ENCODE peak calls at places on chromosomes 5 and 9, in eight cellular contexts. F is brain microvascular endothelial cell, W is heart right ventricle, Y is GM12865, S is lower leg skin, H is transverse colon, K is colonic mucosa, T is stomach. I is an unnamed sample.

GRCh38 chr9:20511680-20512079 is 110.6 kb downstream of the MLLT3 start:
- DNase-seq in H (no peak), T (no peak), S (no peak), Y (no peak), W (no peak), K (no peak), F (peak), I (no peak)

GRCh38 chr9:5854032-5854792 is 21.3 kb upstream of the ERMP1 start:
- DNase-seq in T (no peak), K (no peak), H (no peak), F (no peak), S (no peak), Y (no peak), W (no peak), I (no peak)

GRCh38 chr5:71014186-71014585 is 11.0 kb downstream of the NAIP start:
- DNase-seq in H (no peak), Y (no peak), W (no peak), S (no peak), K (no peak), F (no peak), T (no peak), I (no peak)

GRCh38 chr9:111096051-111096450 is 57.8 kb upstream of the LPAR1 start:
- DNase-seq in Y (no peak), H (no peak), K (no peak), W (no peak), F (no peak), T (no peak), S (no peak), I (no peak)

GRCh38 chr9:76859860-76860259 is 46.1 kb downstream of the PRUNE2 start:
- DNase-seq in K (no peak), S (no peak), W (no peak), F (no peak), Y (no peak), H (no peak), T (no peak), I (no peak)

GRCh38 chr5:110054240-110054639 is 364.5 kb downstream of the MAN2A1 start:
- DNase-seq in W (peak), H (peak), F (peak), Y (peak), S (peak), K (peak), T (peak), I (peak)

GRCh38 chr5:53942724-53943123 is 367.6 kb downstream of the ARL15 start:
- DNase-seq in T (no peak), Y (no peak), W (peak), K (no peak), F (peak), H (no peak), S (no peak), I (no peak)

GRCh38 chr9:114314881-114315722 is 7.8 kb upstream of the ORM1 start:
- DNase-seq in W (no peak), F (no peak), T (peak), Y (no peak), H (no peak), S (no peak), K (peak), I (no peak)

GRCh38 chr5:172412724-172413260 is 41.5 kb downstream of the SH3PXD2B start:
- DNase-seq in H (peak), F (peak), S (peak), W (peak), Y (no peak), T (peak), K (peak), I (no peak)

GRCh38 chr5:138712791-138713190 is 40.4 kb upstream of the CTNNA1 start:
- DNase-seq in Y (no peak), W (no peak), S (no peak), K (no peak), T (no peak), H (no peak), F (no peak), I (no peak)

GRCh38 chr5:53479656-53480473 is 564 bp upstream of the FST start:
- DNase-seq in W (peak), T (peak), S (peak), Y (peak), F (peak), K (peak), H (peak), I (no peak)

GRCh38 chr5:177495243-177496060 is 2.0 kb downstream of the PDLIM7 start:
- DNase-seq in K (peak), S (no peak), W (peak), H (peak), T (peak), Y (peak), F (peak), I (no peak)

GRCh38 chr9:108668191-108668940 is 187.4 kb downstream of the ACTL7B start:
- DNase-seq in Y (no peak), T (no peak), F (no peak), S (no peak), W (no peak), K (no peak), H (no peak), I (no peak)

GRCh38 chr5:151602806-151603205 is 11.7 kb upstream of the FAT2 start:
- DNase-seq in H (no peak), S (no peak), Y (no peak), F (no peak), W (no peak), T (no peak), K (no peak), I (no peak)

GRCh38 chr5:176543428-176544182 is 5.5 kb upstream of the CDHR2 start:
- DNase-seq in K (peak), W (peak), H (peak), F (no peak), S (peak), Y (peak), T (peak), I (no peak)

GRCh38 chr5:93385665-93386064 is 195.4 kb downstream of the NR2F1-AS1 start:
- DNase-seq in T (no peak), K (no peak), S (no peak), H (no peak), W (no peak), F (no peak), Y (no peak), I (no peak)

GRCh38 chr5:119537704-119538103 is 85.4 kb downstream of the HSD17B4 start:
- DNase-seq in H (no peak), K (no peak), F (peak), S (no peak), T (peak), Y (peak), W (no peak), I (peak)

GRCh38 chr5:111401906-111402305 is 110.4 kb downstream of the STARD4 start:
- DNase-seq in K (no peak), F (no peak), H (no peak), W (no peak), T (no peak), S (no peak), Y (no peak), I (no peak)

GRCh38 chr5:78644741-78645300 is 3.8 kb downstream of the LHFPL2 start:
- DNase-seq in H (no peak), W (no peak), F (peak), K (no peak), Y (no peak), T (no peak), S (no peak), I (no peak)

GRCh38 chr9:20319641-20320337 is 302.5 kb downstream of the MLLT3 start:
- DNase-seq in T (no peak), H (no peak), W (no peak), F (no peak), K (no peak), Y (no peak), S (no peak), I (no peak)

GRCh38 chr5:140633081-140633471 is at the start of gene CD14:
- DNase-seq in T (peak), W (peak), H (peak), Y (no peak), F (peak), S (peak), K (peak), I (no peak)
- H3K4me3 ChIP-seq in T (peak), W (peak), H (peak), Y (peak), F (peak), S (peak), K (peak), I (peak)

GRCh38 chr9:68685770-68686169 is 19.3 kb upstream of the PIP5K1B start:
- DNase-seq in F (no peak), H (peak), T (peak), S (no peak), K (peak), Y (peak), W (no peak), I (peak)
- TF ChIP-seq CTCF in F (no peak), H (peak), T (no peak), S (no peak), K (peak), Y (peak), W (peak), I (peak)

DNA sequence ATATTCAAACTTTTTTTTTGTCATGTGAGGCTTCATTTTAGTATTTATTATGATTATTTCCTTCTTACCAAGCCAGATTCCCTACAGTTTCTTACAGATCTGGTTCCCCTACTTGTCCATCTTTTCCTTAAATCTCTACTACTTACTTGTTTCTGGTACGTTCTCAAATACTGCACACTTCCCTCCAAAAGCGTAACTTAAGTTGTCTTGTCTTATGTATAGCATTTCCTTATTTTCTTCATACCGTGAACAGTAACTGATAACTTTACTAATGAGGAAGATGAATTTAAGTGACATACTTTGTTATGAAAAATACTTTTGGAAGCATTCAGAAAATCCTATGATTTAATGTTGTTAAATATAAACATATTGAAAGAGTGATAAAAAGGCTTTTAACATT is 67.3 kb downstream of the PARP8 start:
- DNase-seq in S (no peak), W (no peak), Y (no peak), F (no peak), K (no peak), H (no peak), T (no peak), I (no peak)
- H3K4me3 ChIP-seq in S (no peak), W (no peak), Y (no peak), F (no peak), K (no peak), H (no peak), T (no peak), I (no peak)

GRCh38 chr5:130138406-130139060 is 234.3 kb downstream of the CHSY3 start:
- DNase-seq in W (no peak), Y (no peak), T (no peak), S (no peak), F (peak), K (no peak), H (no peak), I (no peak)

GRCh38 chr5:130136300-130136699 is 232.0 kb downstream of the CHSY3 start:
- DNase-seq in T (no peak), W (no peak), Y (no peak), K (no peak), H (no peak), S (peak), F (no peak), I (no peak)

DNA sequence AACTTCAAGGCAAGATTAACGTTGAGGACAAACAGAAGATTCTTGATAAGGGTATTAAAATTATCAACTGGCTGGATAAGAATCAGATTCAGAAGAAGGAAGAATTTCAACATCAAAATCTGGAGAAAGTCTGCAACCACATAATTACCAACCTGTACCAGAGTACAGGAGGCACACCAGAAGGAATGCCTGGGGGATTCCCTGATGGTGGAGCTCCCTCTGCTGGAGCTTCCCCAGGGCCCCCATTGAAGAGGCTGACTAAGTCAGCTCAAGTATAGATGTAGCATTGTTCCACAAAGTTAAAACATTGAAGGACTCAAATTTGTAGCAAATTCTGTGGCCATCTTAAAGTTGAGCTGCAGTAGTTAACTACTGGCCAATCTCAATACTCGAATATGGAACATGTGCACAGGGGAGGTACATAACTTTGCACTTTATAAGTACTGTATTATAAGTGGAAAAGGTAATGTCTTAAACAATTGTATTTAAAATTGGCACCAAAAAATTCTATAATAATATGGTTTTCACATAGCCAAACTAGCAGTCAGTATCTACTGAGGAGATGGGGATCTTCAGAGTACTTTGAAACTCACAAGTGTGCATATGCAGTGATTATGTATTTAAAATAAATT is 237.5 kb downstream of the CHSY3 start:
- DNase-seq in W (peak), Y (peak), K (no peak), S (no peak), T (no peak), F (peak), H (peak), I (peak)
- TF ChIP-seq CTCF in W (peak), Y (peak), K (no peak), S (no peak), T (no peak), F (peak), H (peak), I (peak)

GRCh38 chr5:131252824-131253171 is 11.1 kb upstream of the CDC42SE2 start:
- DNase-seq in K (peak), W (peak), F (no peak), H (peak), Y (peak), T (peak), S (peak), I (peak)
- H3K4me3 ChIP-seq in K (peak), W (no peak), F (no peak), H (peak), Y (peak), T (peak), S (no peak), I (peak)

DNA sequence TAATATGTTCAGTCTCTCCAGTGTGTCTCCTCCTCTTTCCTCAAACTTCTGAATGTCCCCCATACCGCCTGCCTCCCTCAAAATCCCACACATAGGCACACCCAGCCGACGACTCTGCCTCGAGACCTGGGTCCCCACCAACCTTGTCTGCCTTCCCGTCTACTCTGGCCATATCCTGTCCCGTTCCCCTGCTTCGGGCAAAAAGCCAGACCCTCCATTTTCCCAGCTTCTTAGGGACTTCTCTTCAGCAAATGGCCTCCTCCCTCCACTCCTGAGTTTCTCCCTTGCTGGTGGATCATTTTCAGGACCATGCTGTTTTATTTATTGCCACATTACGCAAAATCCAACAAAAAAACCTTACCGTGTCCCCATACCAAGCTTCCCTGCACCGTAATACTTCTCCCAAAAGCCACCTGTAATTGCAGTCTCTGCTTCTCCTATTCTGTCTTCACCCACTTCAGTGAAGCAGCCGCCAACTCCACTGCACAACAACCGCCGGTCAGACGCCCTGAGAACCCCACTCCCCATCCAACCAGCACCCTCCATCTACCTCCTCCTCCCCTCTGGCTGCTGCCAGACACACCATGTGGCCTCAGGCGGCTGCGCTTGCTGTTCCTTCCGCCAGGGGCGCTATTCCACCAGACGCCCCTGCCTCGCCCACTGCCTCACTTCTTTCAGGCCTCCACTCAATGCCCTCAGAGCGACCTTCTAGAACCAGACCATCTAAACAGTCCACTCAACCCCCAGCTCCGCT is 117.0 kb downstream of the TRPM6 start:
- DNase-seq in H (peak), T (peak), W (no peak), K (no peak), F (peak), Y (peak), S (no peak), I (peak)
- TF ChIP-seq CTCF in H (peak), T (no peak), W (peak), K (no peak), F (peak), Y (peak), S (no peak), I (peak)

GRCh38 chr9:38227656-38228055 is 158.6 kb upstream of the SHB start:
- DNase-seq in H (no peak), T (no peak), Y (peak), W (no peak), F (peak), S (no peak), K (no peak), I (no peak)
- H3K4me3 ChIP-seq in H (no peak), T (no peak), Y (no peak), W (no peak), F (no peak), S (no peak), K (no peak), I (no peak)

GRCh38 chr9:94892675-94893074 is 166.2 kb downstream of the AOPEP start:
- DNase-seq in W (no peak), S (peak), T (no peak), K (no peak), F (no peak), H (no peak), Y (no peak), I (no peak)
- TF ChIP-seq CTCF in W (no peak), S (no peak), T (no peak), K (no peak), F (no peak), H (no peak), Y (no peak), I (no peak)

GRCh38 chr9:35686222-35687203 is 3.2 kb downstream of the TPM2 start:
- DNase-seq in H (no peak), S (no peak), T (no peak), W (peak), K (no peak), Y (no peak), F (no peak), I (no peak)

GRCh38 chr9:35687972-35688557 is 1.7 kb downstream of the TPM2 start:
- DNase-seq in T (no peak), K (no peak), Y (no peak), F (no peak), H (no peak), S (no peak), W (peak), I (no peak)

GRCh38 chr9:35685506-35685905 is 4.2 kb downstream of the TPM2 start:
- DNase-seq in S (no peak), Y (no peak), W (no peak), T (no peak), K (no peak), H (no peak), F (no peak), I (no peak)

GRCh38 chr9:35688558-35689350 is 971 bp downstream of the TPM2 start:
- DNase-seq in K (no peak), W (no peak), S (no peak), T (no peak), Y (no peak), F (peak), H (no peak), I (no peak)

DNA sequence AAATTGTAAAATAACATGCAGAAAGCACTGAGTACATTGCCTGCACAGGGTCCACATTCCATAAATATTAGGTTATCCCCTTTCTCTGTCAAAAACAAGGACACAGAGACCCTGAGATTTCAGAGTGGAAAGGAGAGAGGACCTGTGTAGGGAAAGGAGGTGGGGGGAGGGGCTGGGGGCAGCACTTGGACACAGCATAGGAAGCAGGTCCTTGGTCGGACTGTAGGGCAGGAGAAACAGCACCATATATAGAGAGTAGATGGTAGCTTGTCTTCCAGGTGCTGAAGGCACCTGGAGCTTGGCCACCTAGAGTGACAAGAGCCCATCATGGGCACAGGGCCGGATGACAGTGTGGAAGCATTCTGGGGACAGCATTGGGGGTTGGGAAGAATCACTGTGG is 2.4 kb downstream of the TPM2 start:
- DNase-seq in W (no peak), Y (no peak), F (no peak), S (no peak), H (no peak), T (no peak), K (no peak), I (no peak)
- H3K4me3 ChIP-seq in W (peak), Y (no peak), F (peak), S (no peak), H (peak), T (peak), K (peak), I (no peak)